ENCODE peak calls at places on chromosomes 3 and 15, in five cellular contexts. N, O, B, Q and G are unnamed samples.

GRCh38 chr3:64340636-64341240 is 115.5 kb upstream of the PRICKLE2 start:
- DNase-seq in N (no peak), O (no peak), B (no peak), Q (no peak), G (no peak)

GRCh38 chr3:130974201-130974600 is 52.4 kb downstream of the ASTE1 start:
- DNase-seq in N (no peak), O (no peak), B (no peak), Q (no peak), G (no peak)

GRCh38 chr3:153290278-153291015 is 128.4 kb downstream of the RAP2B start:
- DNase-seq in N (no peak), O (no peak), B (no peak), Q (no peak), G (no peak)

GRCh38 chr15:60941448-60941847 is 287.7 kb downstream of the RORA start:
- DNase-seq in N (no peak), O (no peak), B (no peak), Q (no peak), G (no peak)

GRCh38 chr3:194323785-194324735 is 27.1 kb downstream of the CPN2 start:
- DNase-seq in N (no peak), O (no peak), B (peak; percentile 42), Q (no peak), G (no peak)

GRCh38 chr3:50194128-50194902 is 2.9 kb downstream of the GNAT1 start:
- DNase-seq in N (peak; percentile 45), O (peak; percentile 92), B (peak; percentile 68), Q (peak; percentile 37), G (no peak)

GRCh38 chr3:31688847-31689246 is 156.1 kb downstream of the STT3B start:
- DNase-seq in N (no peak), O (no peak), B (no peak), Q (no peak), G (no peak)

GRCh38 chr3:51340311-51340829 is 44.7 kb upstream of the MANF start:
- DNase-seq in N (peak; percentile 11), O (peak; percentile 34), B (no peak), Q (no peak), G (no peak)

GRCh38 chr3:105811518-105812193 is 57.2 kb downstream of the CBLB start:
- DNase-seq in N (peak; percentile 59), O (no peak), B (no peak), Q (no peak), G (no peak)

GRCh38 chr3:194946091-194946490 is 260.4 kb downstream of the FAM43A start:
- DNase-seq in N (no peak), O (no peak), B (no peak), Q (no peak), G (no peak)

GRCh38 chr15:61393524-61393923 is 164.4 kb upstream of the RORA start:
- DNase-seq in N (no peak), O (no peak), B (no peak), Q (no peak), G (no peak)

GRCh38 chr15:66071621-66072295 is 181.8 kb downstream of the MEGF11 start:
- DNase-seq in N (no peak), O (no peak), B (no peak), Q (no peak), G (no peak)

GRCh38 chr15:88647362-88648105 is 8.7 kb downstream of the ISG20 start:
- DNase-seq in N (no peak), O (no peak), B (peak; percentile 80), Q (peak; percentile 25), G (no peak)

GRCh38 chr3:14479591-14479990 is 60.6 kb downstream of the GRIP2 start:
- DNase-seq in N (no peak), O (no peak), B (no peak), Q (no peak), G (no peak)

GRCh38 chr3:117016359-117016758 is 306.8 kb downstream of the TUSC7 start:
- DNase-seq in N (no peak), O (no peak), B (peak; percentile 8), Q (no peak), G (no peak)

GRCh38 chr15:73593278-73594074 is 39.7 kb downstream of the NPTN start:
- DNase-seq in N (no peak), O (no peak), B (no peak), Q (peak; percentile 44), G (no peak)

GRCh38 chr15:45186771-45187577 is 792 bp downstream of the SHF start:
- DNase-seq in N (no peak), O (peak; percentile 23), B (no peak), Q (no peak), G (no peak)

GRCh38 chr3:160129459-160130061 is 95.7 kb upstream of the C3orf80 start:
- DNase-seq in N (peak; percentile 90), O (no peak), B (no peak), Q (no peak), G (peak; percentile 85)

GRCh38 chr15:78365931-78366330 is 25.8 kb downstream of the CRABP1 start:
- DNase-seq in N (no peak), O (no peak), B (no peak), Q (no peak), G (no peak)

GRCh38 chr3:99817047-99817436 is 620 bp upstream of the CMSS1 start:
- DNase-seq in N (no peak), O (peak; percentile 16), B (peak; percentile 15), Q (peak; percentile 60), G (no peak)

GRCh38 chr15:75761446-75762356 is 49.1 kb upstream of the CSPG4 start:
- DNase-seq in N (no peak), O (no peak), B (no peak), Q (no peak), G (no peak)

GRCh38 chr3:13120246-13120927 is 47.2 kb upstream of the IQSEC1 start:
- DNase-seq in N (no peak), O (no peak), B (no peak), Q (no peak), G (no peak)

GRCh38 chr3:71055602-71056001 is 527.9 kb downstream of the FOXP1 start:
- DNase-seq in N (no peak), O (no peak), B (no peak), Q (no peak), G (no peak)

GRCh38 chr3:55486101-55486856 is 827 bp downstream of the WNT5A start:
- DNase-seq in N (no peak), O (peak; percentile 26), B (peak; percentile 58), Q (no peak), G (no peak)

GRCh38 chr15:37015025-37015424 is 85.3 kb downstream of the MEIS2 start:
- DNase-seq in N (no peak), O (no peak), B (no peak), Q (peak; percentile 56), G (no peak)

GRCh38 chr15:68187559-68187958 is 17.6 kb downstream of the CALML4 start:
- DNase-seq in N (no peak), O (no peak), B (peak; percentile 27), Q (peak; percentile 81), G (no peak)

GRCh38 chr3:188489639-188490405 is 335.9 kb downstream of the LPP start:
- DNase-seq in N (no peak), O (no peak), B (no peak), Q (no peak), G (no peak)